ENCODE peak calls at places on chromosomes 6 and 20, in six cellular contexts. One of them, this sample, is unnamed.
A peak's percentile ranks its signal among the peaks of the same experiment; 100 is the strongest.

GRCh38 chr6:6006428-6007310 is at the start of gene NRN1:
- DNase-seq in cardiac muscle cell: no peak
- DNase-seq in epithelial cell of proximal tubule: no peak
- DNase-seq in AG04450: no peak
- DNase-seq in H1: peak; percentile 54
- DNase-seq in MM.1S: peak; percentile 27
- DNase-seq in this sample: peak; percentile 21

GRCh38 chr6:137950581-137950980 is 83.5 kb downstream of the TNFAIP3 start:
- DNase-seq in cardiac muscle cell: no peak
- DNase-seq in epithelial cell of proximal tubule: no peak
- DNase-seq in AG04450: no peak
- DNase-seq in H1: no peak
- DNase-seq in MM.1S: peak; percentile 74
- DNase-seq in this sample: peak; percentile 56

GRCh38 chr6:75528423-75528822 is 34.8 kb upstream of the FILIP1 start:
- DNase-seq in cardiac muscle cell: peak; percentile 85
- DNase-seq in epithelial cell of proximal tubule: peak; percentile 33
- DNase-seq in AG04450: no peak
- DNase-seq in H1: no peak
- DNase-seq in MM.1S: no peak
- DNase-seq in this sample: no peak

GRCh38 chr6:116060572-116061283 is at the start of gene FRK:
- DNase-seq in cardiac muscle cell: peak; percentile 80
- DNase-seq in epithelial cell of proximal tubule: peak; percentile 83
- DNase-seq in AG04450: no peak
- DNase-seq in H1: no peak
- DNase-seq in MM.1S: peak; percentile 32
- DNase-seq in this sample: no peak

GRCh38 chr6:66965227-66965626 is 1258.2 kb upstream of the EYS start:
- DNase-seq in cardiac muscle cell: no peak
- DNase-seq in epithelial cell of proximal tubule: no peak
- DNase-seq in AG04450: no peak
- DNase-seq in H1: no peak
- DNase-seq in MM.1S: no peak
- DNase-seq in this sample: no peak

GRCh38 chr6:74891358-74891811 is 314.5 kb downstream of the COL12A1 start:
- DNase-seq in cardiac muscle cell: peak; percentile 46
- DNase-seq in epithelial cell of proximal tubule: no peak
- DNase-seq in AG04450: peak; percentile 79
- DNase-seq in H1: no peak
- DNase-seq in MM.1S: no peak
- DNase-seq in this sample: no peak

GRCh38 chr20:64152906-64153305 is 11.3 kb upstream of the MYT1 start:
- DNase-seq in cardiac muscle cell: no peak
- DNase-seq in epithelial cell of proximal tubule: no peak
- DNase-seq in AG04450: no peak
- DNase-seq in H1: no peak
- DNase-seq in MM.1S: no peak
- DNase-seq in this sample: no peak

GRCh38 chr6:1296542-1296941 is 15.4 kb upstream of the FOXQ1 start:
- DNase-seq in cardiac muscle cell: no peak
- DNase-seq in epithelial cell of proximal tubule: no peak
- DNase-seq in AG04450: no peak
- DNase-seq in H1: no peak
- DNase-seq in MM.1S: no peak
- DNase-seq in this sample: no peak

GRCh38 chr20:973785-974194 is 28.3 kb downstream of the RSPO4 start:
- DNase-seq in cardiac muscle cell: peak; percentile 72
- DNase-seq in epithelial cell of proximal tubule: peak; percentile 64
- DNase-seq in AG04450: no peak
- DNase-seq in H1: no peak
- DNase-seq in MM.1S: peak; percentile 70
- DNase-seq in this sample: peak; percentile 63

GRCh38 chr6:56911847-56912246 is 43.1 kb upstream of the BEND6 start:
- DNase-seq in cardiac muscle cell: peak; percentile 59
- DNase-seq in epithelial cell of proximal tubule: no peak
- DNase-seq in AG04450: peak; percentile 38
- DNase-seq in H1: no peak
- DNase-seq in MM.1S: no peak
- DNase-seq in this sample: no peak

GRCh38 chr6:149473080-149474052 is 11.4 kb downstream of the ZC3H12D start:
- DNase-seq in cardiac muscle cell: peak; percentile 20
- DNase-seq in epithelial cell of proximal tubule: no peak
- DNase-seq in AG04450: no peak
- DNase-seq in H1: no peak
- DNase-seq in MM.1S: no peak
- DNase-seq in this sample: peak; percentile 48

GRCh38 chr6:22399693-22400092 is 102.9 kb upstream of the PRL start:
- DNase-seq in cardiac muscle cell: no peak
- DNase-seq in epithelial cell of proximal tubule: peak; percentile 7
- DNase-seq in AG04450: no peak
- DNase-seq in H1: no peak
- DNase-seq in MM.1S: no peak
- DNase-seq in this sample: no peak

GRCh38 chr6:11039040-11039439 is 5.1 kb downstream of the ELOVL2 start:
- DNase-seq in cardiac muscle cell: no peak
- DNase-seq in epithelial cell of proximal tubule: no peak
- DNase-seq in AG04450: no peak
- DNase-seq in H1: no peak
- DNase-seq in MM.1S: no peak
- DNase-seq in this sample: no peak

GRCh38 chr20:44650777-44651493 is 564 bp downstream of the ADA start:
- DNase-seq in cardiac muscle cell: peak; percentile 19
- DNase-seq in epithelial cell of proximal tubule: no peak
- DNase-seq in AG04450: no peak
- DNase-seq in H1: no peak
- DNase-seq in MM.1S: peak; percentile 55
- DNase-seq in this sample: peak; percentile 63

GRCh38 chr20:41171736-41172295 is 34.5 kb downstream of the PLCG1 start:
- DNase-seq in cardiac muscle cell: no peak
- DNase-seq in epithelial cell of proximal tubule: no peak
- DNase-seq in AG04450: no peak
- DNase-seq in H1: no peak
- DNase-seq in MM.1S: no peak
- DNase-seq in this sample: no peak

GRCh38 chr6:47587503-47587902 is 109.9 kb downstream of the CD2AP start:
- DNase-seq in cardiac muscle cell: no peak
- DNase-seq in epithelial cell of proximal tubule: no peak
- DNase-seq in AG04450: peak; percentile 1
- DNase-seq in H1: no peak
- DNase-seq in MM.1S: no peak
- DNase-seq in this sample: no peak

GRCh38 chr20:39109933-39110818 is 148.0 kb downstream of the DHX35 start:
- DNase-seq in cardiac muscle cell: no peak
- DNase-seq in epithelial cell of proximal tubule: no peak
- DNase-seq in AG04450: no peak
- DNase-seq in H1: no peak
- DNase-seq in MM.1S: no peak
- DNase-seq in this sample: no peak

GRCh38 chr6:93088675-93089575 is 330.4 kb downstream of the EPHA7 start:
- DNase-seq in cardiac muscle cell: peak; percentile 28
- DNase-seq in epithelial cell of proximal tubule: no peak
- DNase-seq in AG04450: no peak
- DNase-seq in H1: no peak
- DNase-seq in MM.1S: no peak
- DNase-seq in this sample: no peak

GRCh38 chr6:28269492-28269891 is 2.5 kb downstream of the ZSCAN26 start:
- DNase-seq in cardiac muscle cell: peak; percentile 72
- DNase-seq in epithelial cell of proximal tubule: peak; percentile 81
- DNase-seq in AG04450: peak; percentile 38
- DNase-seq in H1: no peak
- DNase-seq in MM.1S: no peak
- DNase-seq in this sample: no peak

GRCh38 chr20:53943522-53944291 is 126.7 kb downstream of the BCAS1 start:
- DNase-seq in cardiac muscle cell: peak; percentile 63
- DNase-seq in epithelial cell of proximal tubule: no peak
- DNase-seq in AG04450: no peak
- DNase-seq in H1: peak; percentile 44
- DNase-seq in MM.1S: no peak
- DNase-seq in this sample: peak; percentile 57

GRCh38 chr20:35743693-35744491 is 1.8 kb upstream of the RBM39 start:
- DNase-seq in cardiac muscle cell: no peak
- DNase-seq in epithelial cell of proximal tubule: no peak
- DNase-seq in AG04450: no peak
- DNase-seq in H1: no peak
- DNase-seq in MM.1S: peak; percentile 54
- DNase-seq in this sample: peak; percentile 62

GRCh38 chr6:149324428-149324827 is 6.9 kb downstream of the TAB2 start:
- DNase-seq in cardiac muscle cell: no peak
- DNase-seq in epithelial cell of proximal tubule: no peak
- DNase-seq in AG04450: no peak
- DNase-seq in H1: no peak
- DNase-seq in MM.1S: no peak
- DNase-seq in this sample: no peak

GRCh38 chr6:35602133-35602946 is 86.4 kb downstream of the FKBP5 start:
- DNase-seq in cardiac muscle cell: peak; percentile 86
- DNase-seq in epithelial cell of proximal tubule: no peak
- DNase-seq in AG04450: no peak
- DNase-seq in H1: no peak
- DNase-seq in MM.1S: no peak
- DNase-seq in this sample: peak; percentile 54

GRCh38 chr6:19804362-19805145 is 32.6 kb upstream of the ID4 start:
- DNase-seq in cardiac muscle cell: peak; percentile 99
- DNase-seq in epithelial cell of proximal tubule: no peak
- DNase-seq in AG04450: peak; percentile 93
- DNase-seq in H1: peak; percentile 93
- DNase-seq in MM.1S: peak; percentile 79
- DNase-seq in this sample: peak; percentile 77

GRCh38 chr6:16322666-16323312 is 84.4 kb downstream of the GMPR start:
- DNase-seq in cardiac muscle cell: peak; percentile 80
- DNase-seq in epithelial cell of proximal tubule: no peak
- DNase-seq in AG04450: peak; percentile 87
- DNase-seq in H1: no peak
- DNase-seq in MM.1S: peak; percentile 94
- DNase-seq in this sample: peak; percentile 80

GRCh38 chr20:13684566-13685222 is 46.0 kb upstream of the TASP1 start:
- DNase-seq in cardiac muscle cell: no peak
- DNase-seq in epithelial cell of proximal tubule: no peak
- DNase-seq in AG04450: no peak
- DNase-seq in H1: no peak
- DNase-seq in MM.1S: no peak
- DNase-seq in this sample: peak; percentile 80

GRCh38 chr6:133673056-133673455 is 215.9 kb upstream of the TCF21 start:
- DNase-seq in cardiac muscle cell: no peak
- DNase-seq in epithelial cell of proximal tubule: no peak
- DNase-seq in AG04450: no peak
- DNase-seq in H1: no peak
- DNase-seq in MM.1S: no peak
- DNase-seq in this sample: no peak

GRCh38 chr6:161749576-161749975 is 475.7 kb upstream of the AGPAT4 start:
- DNase-seq in cardiac muscle cell: no peak
- DNase-seq in epithelial cell of proximal tubule: no peak
- DNase-seq in AG04450: no peak
- DNase-seq in H1: no peak
- DNase-seq in MM.1S: no peak
- DNase-seq in this sample: no peak

GRCh38 chr6:124795879-124796838 is 166.1 kb upstream of the RNF217 start:
- DNase-seq in cardiac muscle cell: peak; percentile 18
- DNase-seq in epithelial cell of proximal tubule: no peak
- DNase-seq in AG04450: no peak
- DNase-seq in H1: peak; percentile 49
- DNase-seq in MM.1S: peak; percentile 12
- DNase-seq in this sample: peak; percentile 14

GRCh38 chr6:31729979-31730630 is 1.0 kb upstream of the DDAH2 start:
- DNase-seq in cardiac muscle cell: peak; percentile 93
- DNase-seq in epithelial cell of proximal tubule: no peak
- DNase-seq in AG04450: peak; percentile 75
- DNase-seq in H1: peak; percentile 96
- DNase-seq in MM.1S: peak; percentile 67
- DNase-seq in this sample: peak; percentile 78

GRCh38 chr6:52666523-52666922 is 4.4 kb upstream of the TMEM14A start:
- DNase-seq in cardiac muscle cell: no peak
- DNase-seq in epithelial cell of proximal tubule: no peak
- DNase-seq in AG04450: no peak
- DNase-seq in H1: no peak
- DNase-seq in MM.1S: peak; percentile 9
- DNase-seq in this sample: no peak
- H3K4me3 ChIP-seq in cardiac muscle cell: no peak overlapping the region
- H3K4me3 ChIP-seq in epithelial cell of proximal tubule: no peak overlapping the region
- H3K4me3 ChIP-seq in AG04450: no peak overlapping the region
- H3K4me3 ChIP-seq in H1: no peak overlapping the region
- H3K4me3 ChIP-seq in MM.1S: peak overlapping the region; percentile 92
- H3K4me3 ChIP-seq in this sample: peak overlapping the region; percentile 78

GRCh38 chr6:41675176-41675767 is 37.0 kb downstream of the MDFI start:
- DNase-seq in cardiac muscle cell: no peak
- DNase-seq in epithelial cell of proximal tubule: no peak
- DNase-seq in AG04450: no peak
- DNase-seq in H1: no peak
- DNase-seq in MM.1S: no peak
- DNase-seq in this sample: no peak
- TF ChIP-seq CTCF in cardiac muscle cell: no peak
- TF ChIP-seq CTCF in epithelial cell of proximal tubule: no peak
- TF ChIP-seq CTCF in AG04450: no peak
- TF ChIP-seq CTCF in H1: no peak
- TF ChIP-seq CTCF in MM.1S: no peak
- TF ChIP-seq CTCF in this sample: no peak

DNA sequence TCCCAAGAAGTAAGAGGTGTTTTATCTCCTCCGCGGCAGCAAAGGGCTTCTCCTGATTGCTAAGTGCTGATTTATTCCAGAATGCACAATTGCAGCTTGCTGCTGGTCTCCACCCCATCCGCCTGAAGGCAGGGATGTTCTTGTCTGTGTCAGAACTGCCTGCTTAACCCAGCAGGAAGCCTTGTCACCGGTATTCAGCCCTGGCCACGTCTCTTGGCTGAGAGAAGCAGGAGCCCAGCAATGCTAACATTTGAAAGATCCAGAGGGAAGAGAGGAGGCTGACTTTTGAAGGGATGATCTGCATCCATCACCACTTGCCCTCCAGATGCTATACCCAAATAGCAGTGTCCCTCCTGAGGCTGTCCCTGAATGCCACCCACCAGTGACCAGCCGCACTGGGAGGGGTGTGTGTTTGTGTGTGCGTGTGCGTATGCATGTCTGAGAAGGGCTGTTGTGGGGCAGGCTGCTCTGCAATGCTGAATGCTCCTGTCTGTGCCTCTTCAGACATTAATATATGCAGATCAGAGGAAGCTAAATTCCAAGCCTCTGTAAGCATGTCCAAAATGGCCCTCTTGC is 4.0 kb downstream of the SCML4 start:
- DNase-seq in cardiac muscle cell: peak; percentile 5
- DNase-seq in epithelial cell of proximal tubule: no peak
- DNase-seq in AG04450: no peak
- DNase-seq in H1: peak; percentile 49
- DNase-seq in MM.1S: no peak
- DNase-seq in this sample: no peak
- H3K4me3 ChIP-seq in cardiac muscle cell: no peak overlapping the region
- H3K4me3 ChIP-seq in epithelial cell of proximal tubule: peak overlapping the region; percentile 31
- H3K4me3 ChIP-seq in AG04450: no peak overlapping the region
- H3K4me3 ChIP-seq in H1: no peak overlapping the region
- H3K4me3 ChIP-seq in MM.1S: no peak overlapping the region
- H3K4me3 ChIP-seq in this sample: no peak overlapping the region

DNA sequence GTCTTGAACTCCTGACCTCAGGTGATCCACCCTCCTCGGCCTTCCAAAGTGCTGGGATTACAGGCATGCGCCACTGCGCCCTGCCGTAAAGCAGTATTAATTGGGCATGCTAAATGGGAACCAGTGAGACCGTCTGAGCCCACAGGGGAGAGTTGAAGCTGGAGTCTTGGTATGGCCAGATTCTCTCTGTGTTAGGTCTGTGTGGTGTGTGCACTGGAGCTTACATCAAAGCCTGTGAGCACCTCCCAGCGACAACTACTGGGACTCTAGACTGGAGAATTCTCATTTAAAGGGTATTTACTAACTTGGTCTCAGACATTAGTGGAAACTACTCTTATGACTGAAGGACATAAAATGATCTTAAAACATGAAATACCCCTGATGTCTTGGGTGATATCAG is 8.5 kb upstream of the SLC22A2 start:
- DNase-seq in cardiac muscle cell: no peak
- DNase-seq in epithelial cell of proximal tubule: no peak
- DNase-seq in AG04450: no peak
- DNase-seq in H1: no peak
- DNase-seq in MM.1S: no peak
- DNase-seq in this sample: no peak
- TF ChIP-seq CTCF in cardiac muscle cell: no peak
- TF ChIP-seq CTCF in epithelial cell of proximal tubule: no peak
- TF ChIP-seq CTCF in AG04450: no peak
- TF ChIP-seq CTCF in H1: no peak
- TF ChIP-seq CTCF in MM.1S: no peak
- TF ChIP-seq CTCF in this sample: no peak

This sample was measured in GM12865.